ENCODE peak calls at places on chromosomes 12 and 14, in ten cellular contexts. A is AG09309; S is activated T-helper 1 cell treated with Interleukin-2 at 50 U/mL for 16 hours; Q is stimulated activated CD4-positive, alpha-beta T cell treated with anti-CD3 and anti-CD28 coated beads, Interleukin-12 subunit alpha, Interleukin-12 subunit beta, amount 100 ng/mL, for 48 hours; U is activated T-cell treated with anti-CD3 and anti-CD28 coated beads, Interleukin-2, amount 50 U/mL, for 48 hours; G is HFF-Myc; W is fibroblast of the aortic adventitia; D is EL; R is retinal pigment epithelial cell; K is stimulated activated naive CD8-positive, alpha-beta T cell treated with anti-CD3 and anti-CD28 coated beads, Interleukin-15, Interleukin-2, amounts not matched to agents 100 U/mL and 50 U/mL, for 24 hours. C is an unnamed sample.

GRCh38 chr12:3945671-3946070 is 72.5 kb upstream of the PARP11 start:
- DNase-seq in R (no peak), A (no peak), G (no peak), S (no peak), U (no peak), Q (no peak), W (no peak), K (no peak), D (no peak), C (no peak)

GRCh38 chr14:67665886-67666285 is 8.5 kb downstream of the VTI1B start:
- DNase-seq in A (peak), K (no peak), S (no peak), W (peak), G (no peak), U (no peak), D (peak), R (no peak), Q (no peak), C (no peak)

GRCh38 chr12:49342914-49343731 is 3.6 kb upstream of the DNAJC22 start:
- DNase-seq in G (no peak), W (no peak), D (no peak), K (peak), S (no peak), Q (peak), A (no peak), R (no peak), U (peak), C (no peak)

GRCh38 chr12:27498159-27498558 is 25.8 kb upstream of the PPFIBP1 start:
- DNase-seq in D (no peak), W (no peak), S (no peak), R (no peak), A (no peak), Q (no peak), K (no peak), G (no peak), U (peak), C (no peak)

GRCh38 chr14:33230016-33230415 is 291.3 kb downstream of the NPAS3 start:
- DNase-seq in U (no peak), W (no peak), G (no peak), D (no peak), A (no peak), R (no peak), S (no peak), Q (no peak), K (no peak), C (no peak)

GRCh38 chr14:37901978-37902377 is 305.7 kb upstream of the SSTR1 start:
- DNase-seq in D (peak), W (peak), A (peak), S (no peak), K (no peak), R (no peak), U (no peak), G (peak), Q (no peak), C (no peak)

GRCh38 chr12:96258451-96258933 is 64.3 kb downstream of the ELK3 start:
- DNase-seq in R (no peak), U (no peak), S (no peak), Q (no peak), W (peak), A (peak), D (peak), K (no peak), G (no peak), C (peak)

GRCh38 chr12:102567031-102567985 is 86.9 kb upstream of the IGF1 start:
- DNase-seq in K (no peak), G (peak), W (peak), R (peak), S (no peak), Q (no peak), A (peak), D (peak), U (no peak), C (no peak)

GRCh38 chr12:95755236-95755865 is 35.2 kb downstream of the NTN4 start:
- DNase-seq in A (no peak), S (no peak), G (no peak), R (no peak), Q (no peak), K (no peak), D (no peak), U (no peak), W (no peak), C (no peak)

GRCh38 chr14:30125322-30125944 is 197.8 kb upstream of the PRKD1 start:
- DNase-seq in U (no peak), W (no peak), K (no peak), R (no peak), A (no peak), S (no peak), D (no peak), G (no peak), Q (no peak), C (no peak)

GRCh38 chr14:94129758-94130414 is 482 bp upstream of the IFI27L2 start:
- DNase-seq in R (no peak), Q (no peak), K (peak), U (peak), W (peak), A (no peak), D (peak), G (no peak), S (no peak), C (no peak)

GRCh38 chr14:56894591-56894991 is 84.3 kb upstream of the OTX2 start:
- DNase-seq in K (no peak), R (no peak), U (no peak), Q (no peak), W (no peak), D (no peak), S (no peak), G (no peak), A (no peak), C (no peak)

GRCh38 chr12:56840922-56841321 is 77.8 kb downstream of the HSD17B6 start:
- DNase-seq in W (no peak), K (no peak), A (no peak), U (no peak), D (peak), S (no peak), G (no peak), R (no peak), Q (no peak), C (no peak)

GRCh38 chr12:109544955-109545531 is 28.3 kb downstream of the MMAB start:
- DNase-seq in U (no peak), W (peak), D (peak), G (no peak), A (no peak), R (no peak), S (no peak), Q (no peak), K (no peak), C (peak)

GRCh38 chr12:117936722-117937484 is 31.9 kb downstream of the KSR2 start:
- DNase-seq in A (no peak), Q (no peak), U (no peak), R (no peak), D (no peak), G (no peak), W (no peak), S (no peak), K (no peak), C (no peak)

GRCh38 chr12:105706321-105706972 is 376.0 kb downstream of the C12orf75 start:
- DNase-seq in R (no peak), D (peak), G (no peak), Q (no peak), U (no peak), W (peak), S (no peak), K (no peak), A (no peak), C (peak)

GRCh38 chr14:102028733-102029132 is 58.1 kb downstream of the HSP90AA1 start:
- DNase-seq in U (no peak), G (no peak), Q (no peak), W (peak), A (peak), D (peak), K (no peak), S (no peak), R (peak), C (no peak)

GRCh38 chr14:104784846-104785707 is 10.5 kb downstream of the AKT1 start:
- DNase-seq in U (no peak), S (no peak), Q (no peak), G (no peak), R (no peak), K (no peak), A (no peak), W (no peak), D (no peak), C (no peak)

GRCh38 chr12:57549909-57550627 is at the start of gene KIF5A:
- DNase-seq in K (peak), R (no peak), Q (peak), G (no peak), U (peak), D (peak), S (peak), A (no peak), W (no peak), C (peak)

GRCh38 chr14:95204705-95205104 is 47.4 kb upstream of the DICER1 start:
- DNase-seq in Q (no peak), R (no peak), D (no peak), K (no peak), G (no peak), A (no peak), U (no peak), S (no peak), W (no peak), C (no peak)

GRCh38 chr12:4353785-4354208 is 25.7 kb downstream of the FGF23 start:
- DNase-seq in D (no peak), W (peak), Q (peak), R (no peak), G (no peak), K (peak), S (peak), A (no peak), U (peak), C (no peak)